ENCODE peak calls at places on chromosomes 1 and 21, in four cellular contexts. One of them, this sample, is unnamed.

GRCh38 chr1:233172201-233172600 is 123.3 kb downstream of the PCNX2 start:
- DNase-seq in A549: no peak
- DNase-seq in testis: peak; percentile 21
- DNase-seq in PC-3: peak; percentile 89
- DNase-seq in this sample: no peak

GRCh38 chr1:227781314-227781930 is 34.1 kb upstream of the PRSS38 start:
- DNase-seq in PC-3: no peak
- DNase-seq in A549: no peak
- DNase-seq in testis: peak; percentile 7
- DNase-seq in this sample: no peak

GRCh38 chr1:116987256-116987555 is 14.4 kb upstream of the CD101 start:
- DNase-seq in A549: no peak
- DNase-seq in PC-3: no peak
- DNase-seq in testis: no peak
- DNase-seq in this sample: no peak

GRCh38 chr1:172322219-172323061 is 98.0 kb upstream of the C1orf105 start:
- DNase-seq in testis: no peak
- DNase-seq in A549: peak; percentile 59
- DNase-seq in PC-3: peak; percentile 97
- DNase-seq in this sample: peak; percentile 50

GRCh38 chr1:115648717-115649691 is 7.2 kb downstream of the VANGL1 start:
- DNase-seq in A549: no peak
- DNase-seq in testis: no peak
- DNase-seq in PC-3: no peak
- DNase-seq in this sample: no peak

GRCh38 chr1:230423936-230424335 is 2.2 kb downstream of the PGBD5 start:
- DNase-seq in testis: no peak
- DNase-seq in A549: no peak
- DNase-seq in PC-3: no peak
- DNase-seq in this sample: no peak

GRCh38 chr1:229759037-229759435 is 133.0 kb downstream of the URB2 start:
- DNase-seq in PC-3: peak; percentile 44
- DNase-seq in A549: no peak
- DNase-seq in testis: no peak
- DNase-seq in this sample: no peak

GRCh38 chr21:26686278-26686677 is 113.2 kb upstream of the CYYR1 start:
- DNase-seq in PC-3: peak; percentile 62
- DNase-seq in testis: no peak
- DNase-seq in A549: peak; percentile 1
- DNase-seq in this sample: peak; percentile 4

GRCh38 chr1:183270541-183271141 is 84.6 kb downstream of the LAMC2 start:
- DNase-seq in testis: no peak
- DNase-seq in A549: no peak
- DNase-seq in PC-3: peak; percentile 23
- DNase-seq in this sample: no peak

GRCh38 chr1:68516066-68516465 is 19.2 kb upstream of the DEPDC1 start:
- DNase-seq in A549: no peak
- DNase-seq in PC-3: peak; percentile 24
- DNase-seq in testis: no peak
- DNase-seq in this sample: no peak
- TF ChIP-seq CTCF in A549: no peak
- TF ChIP-seq CTCF in PC-3: no peak
- TF ChIP-seq CTCF in testis: no peak
- TF ChIP-seq CTCF in this sample: no peak

GRCh38 chr1:243946946-243947345 is 96.9 kb upstream of the AKT3 start:
- DNase-seq in A549: no peak
- DNase-seq in testis: no peak
- DNase-seq in PC-3: peak; percentile 36
- DNase-seq in this sample: no peak
- TF ChIP-seq CTCF in A549: peak; percentile 42
- TF ChIP-seq CTCF in testis: no peak
- TF ChIP-seq CTCF in PC-3: peak; percentile 64
- TF ChIP-seq CTCF in this sample: peak; percentile 63

GRCh38 chr1:180953791-180954721 is 41.4 kb downstream of the KIAA1614 start:
- DNase-seq in testis: peak; percentile 75
- DNase-seq in PC-3: peak; percentile 48
- DNase-seq in A549: peak; percentile 40
- DNase-seq in this sample: no peak
- TF ChIP-seq CTCF in testis: no peak
- TF ChIP-seq CTCF in PC-3: no peak
- TF ChIP-seq CTCF in A549: no peak
- TF ChIP-seq CTCF in this sample: no peak

GRCh38 chr1:43937179-43937865 is 3.7 kb downstream of the ARTN start:
- DNase-seq in testis: no peak
- DNase-seq in A549: no peak
- DNase-seq in PC-3: peak; percentile 48
- DNase-seq in this sample: peak; percentile 53

GRCh38 chr1:43938383-43938782 is 4.8 kb downstream of the ARTN start:
- DNase-seq in testis: no peak
- DNase-seq in PC-3: no peak
- DNase-seq in A549: no peak
- DNase-seq in this sample: no peak

GRCh38 chr1:43935711-43936427 is 2.3 kb downstream of the ARTN start:
- DNase-seq in A549: no peak
- DNase-seq in testis: no peak
- DNase-seq in PC-3: peak; percentile 27
- DNase-seq in this sample: no peak

GRCh38 chr1:43936470-43937151 is 3.0 kb downstream of the ARTN start:
- DNase-seq in PC-3: peak; percentile 32
- DNase-seq in A549: no peak
- DNase-seq in testis: peak; percentile 40
- DNase-seq in this sample: no peak

GRCh38 chr1:43938892-43939587 is 5.4 kb downstream of the ARTN start:
- DNase-seq in PC-3: no peak
- DNase-seq in A549: no peak
- DNase-seq in testis: no peak
- DNase-seq in this sample: no peak
- TF ChIP-seq CTCF in PC-3: no peak
- TF ChIP-seq CTCF in A549: no peak
- TF ChIP-seq CTCF in testis: no peak
- TF ChIP-seq CTCF in this sample: no peak

GRCh38 chr1:86965012-86965826 is 50.8 kb downstream of the HS2ST1 start:
- DNase-seq in testis: no peak
- DNase-seq in PC-3: peak; percentile 57
- DNase-seq in A549: peak; percentile 5
- DNase-seq in this sample: no peak
- TF ChIP-seq CTCF in testis: peak; percentile 10
- TF ChIP-seq CTCF in PC-3: peak; percentile 85
- TF ChIP-seq CTCF in A549: peak; percentile 79
- TF ChIP-seq CTCF in this sample: peak; percentile 81

DNA sequence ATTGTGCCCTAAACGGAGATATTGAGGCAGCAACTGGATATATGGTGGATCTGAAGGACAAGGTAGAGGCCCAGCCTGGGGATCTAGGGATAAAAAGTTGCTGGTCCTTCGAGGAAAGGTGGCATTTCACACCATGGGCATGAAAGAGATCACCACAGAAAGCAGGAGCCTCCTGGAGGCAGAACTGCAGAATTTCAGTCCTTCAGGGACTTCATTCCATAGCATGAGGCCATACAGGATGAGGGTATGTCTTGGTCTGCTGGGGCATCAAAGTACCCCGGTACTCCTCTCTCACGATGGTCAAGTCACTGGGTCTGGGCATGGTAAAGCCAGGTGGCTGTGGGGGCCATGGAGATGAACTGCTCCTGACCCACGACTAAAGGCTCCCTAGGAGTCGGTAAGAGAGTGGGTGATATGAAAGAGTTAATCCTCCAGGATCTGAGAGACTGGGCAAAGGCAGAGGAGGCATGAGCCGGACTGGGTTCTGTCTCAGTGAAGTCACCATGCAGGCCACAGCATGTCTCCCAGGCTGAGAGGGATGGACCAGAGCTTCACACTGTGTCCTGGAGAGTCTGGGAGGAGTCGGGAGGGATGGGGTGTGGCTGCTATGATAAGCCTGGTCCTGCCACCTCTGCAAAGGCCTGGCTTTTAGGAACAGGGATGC is 5.8 kb upstream of the SPRR5 start:
- DNase-seq in PC-3: no peak
- DNase-seq in testis: no peak
- DNase-seq in A549: no peak
- DNase-seq in this sample: no peak
- TF ChIP-seq CTCF in PC-3: peak; percentile 42
- TF ChIP-seq CTCF in testis: no peak
- TF ChIP-seq CTCF in A549: no peak
- TF ChIP-seq CTCF in this sample: no peak